ENCODE peak calls at places on chromosomes 1 and 21, in five cellular contexts. Y, H, B, M and A are unnamed samples.

GRCh38 chr1:61392417-61393242 is 310.3 kb downstream of the NFIA start:
- DNase-seq in M (no peak), B (no peak), Y (peak; percentile 10), H (no peak), A (no peak)

GRCh38 chr1:207058878-207059867 is 6.1 kb downstream of the PFKFB2 start:
- DNase-seq in M (no peak), Y (peak; percentile 57), H (no peak), B (no peak), A (peak; percentile 40)

GRCh38 chr1:151988405-151988851 is 5.2 kb downstream of the S100A10 start:
- DNase-seq in M (no peak), Y (no peak), H (no peak), B (peak; percentile 89), A (no peak)

GRCh38 chr1:242199861-242200458 is 201.1 kb upstream of the MAP1LC3C start:
- DNase-seq in H (no peak), Y (no peak), M (no peak), B (no peak), A (no peak)

GRCh38 chr1:23798662-23799142 is 1.9 kb downstream of the GALE start:
- DNase-seq in Y (peak; percentile 67), M (no peak), H (no peak), B (peak; percentile 31), A (no peak)

GRCh38 chr21:37896788-37897187 is 19.5 kb downstream of the KCNJ6 start:
- DNase-seq in M (no peak), H (no peak), B (no peak), Y (no peak), A (no peak)

GRCh38 chr1:227342075-227342829 is 24.0 kb upstream of the CDC42BPA start:
- DNase-seq in H (no peak), M (no peak), B (peak; percentile 34), Y (no peak), A (no peak)

GRCh38 chr1:221494670-221495069 is 247.2 kb downstream of the DUSP10 start:
- DNase-seq in M (peak; percentile 36), Y (peak; percentile 3), B (peak; percentile 13), H (no peak), A (no peak)

GRCh38 chr1:25544243-25544764 is 898 bp downstream of the LDLRAP1 start:
- DNase-seq in H (no peak), Y (no peak), M (no peak), B (no peak), A (no peak)

GRCh38 chr1:2583871-2584341 is 2.7 kb upstream of the PRXL2B start:
- DNase-seq in H (no peak), Y (peak; percentile 51), B (peak; percentile 20), M (no peak), A (no peak)

GRCh38 chr1:111503585-111504060 is at the start of the genes ADORA3 and TMIGD3:
- DNase-seq in Y (no peak), H (no peak), B (no peak), M (no peak), A (no peak)

GRCh38 chr1:34164510-34165381 is at the start of gene CSMD2:
- DNase-seq in B (peak; percentile 12), H (peak; percentile 48), M (no peak), Y (peak; percentile 85), A (no peak)

GRCh38 chr1:177274687-177275211 is 104.0 kb downstream of the BRINP2 start:
- DNase-seq in B (no peak), H (no peak), M (no peak), Y (no peak), A (no peak)

GRCh38 chr1:184691719-184692324 is 62.8 kb downstream of the EDEM3 start:
- DNase-seq in Y (peak; percentile 74), B (peak; percentile 50), M (peak; percentile 23), H (no peak), A (no peak)

GRCh38 chr1:153354515-153355193 is 3.0 kb upstream of the S100A9 start:
- DNase-seq in H (no peak), B (no peak), Y (peak; percentile 13), M (no peak), A (no peak)

GRCh38 chr1:153352523-153352922 is 3.9 kb upstream of the PGLYRP4 start:
- DNase-seq in M (peak; percentile 75), B (peak; percentile 69), H (peak; percentile 56), Y (peak; percentile 84), A (peak; percentile 73)

GRCh38 chr1:153356392-153357075 is 1.1 kb upstream of the S100A9 start:
- DNase-seq in B (no peak), M (no peak), Y (no peak), H (no peak), A (no peak)

GRCh38 chr1:153355445-153356071 is 2.1 kb upstream of the S100A9 start:
- DNase-seq in B (peak; percentile 75), M (peak; percentile 82), Y (peak; percentile 90), H (peak; percentile 25), A (no peak)

GRCh38 chr1:153353226-153353947 is 4.3 kb upstream of the S100A9 start:
- DNase-seq in M (peak; percentile 58), Y (peak; percentile 68), B (peak; percentile 39), H (peak; percentile 5), A (peak; percentile 46)
- TF ChIP-seq CTCF in M (peak; percentile 72), Y (peak; percentile 54), B (peak; percentile 50), H (peak; percentile 64), A (peak; percentile 33)

DNA sequence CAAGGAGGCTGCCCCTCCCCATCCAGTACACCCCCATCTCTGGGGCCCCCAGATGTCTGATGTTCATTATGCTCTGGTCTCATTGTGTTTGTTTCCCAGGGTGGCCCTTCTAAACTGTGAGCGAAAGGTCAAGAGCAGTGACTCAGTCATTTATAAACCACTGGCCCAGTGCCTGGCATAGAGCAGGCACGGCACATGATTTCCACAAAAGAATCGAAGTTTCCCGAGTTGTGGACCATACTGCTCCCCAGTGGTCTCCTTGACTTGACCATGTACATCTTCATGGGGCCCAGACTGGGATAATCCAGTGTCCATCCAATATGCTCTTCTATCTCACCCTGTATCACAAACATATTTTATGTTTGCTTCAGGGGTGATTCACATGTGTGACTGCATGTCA is 153.3 kb downstream of the NR5A2 start:
- DNase-seq in Y (no peak), H (no peak), B (peak; percentile 78), M (no peak), A (no peak)
- TF ChIP-seq CTCF in Y (no peak), H (no peak), B (peak; percentile 49), M (no peak), A (no peak)

GRCh38 chr1:235270625-235271024 is 57.4 kb downstream of the ARID4B start:
- DNase-seq in Y (peak; percentile 67), M (no peak), H (no peak), B (no peak), A (no peak)
- TF ChIP-seq CTCF in Y (no peak), M (no peak), H (peak; percentile 30), B (no peak), A (no peak)

GRCh38 chr1:93078935-93079654 is at the start of gene MTF2:
- DNase-seq in B (peak; percentile 96), H (peak; percentile 98), M (peak; percentile 90), Y (peak; percentile 99), A (peak; percentile 46)

GRCh38 chr1:93082313-93082712 is 3.2 kb downstream of the MTF2 start:
- DNase-seq in H (no peak), M (no peak), B (no peak), Y (no peak), A (no peak)

GRCh38 chr1:93079685-93080141 is 630 bp downstream of the MTF2 start:
- DNase-seq in Y (peak; percentile 78), M (peak; percentile 7), B (no peak), H (peak; percentile 15), A (no peak)

GRCh38 chr1:93081716-93082115 is 2.6 kb downstream of the MTF2 start:
- DNase-seq in H (no peak), B (no peak), Y (no peak), M (no peak), A (no peak)

DNA sequence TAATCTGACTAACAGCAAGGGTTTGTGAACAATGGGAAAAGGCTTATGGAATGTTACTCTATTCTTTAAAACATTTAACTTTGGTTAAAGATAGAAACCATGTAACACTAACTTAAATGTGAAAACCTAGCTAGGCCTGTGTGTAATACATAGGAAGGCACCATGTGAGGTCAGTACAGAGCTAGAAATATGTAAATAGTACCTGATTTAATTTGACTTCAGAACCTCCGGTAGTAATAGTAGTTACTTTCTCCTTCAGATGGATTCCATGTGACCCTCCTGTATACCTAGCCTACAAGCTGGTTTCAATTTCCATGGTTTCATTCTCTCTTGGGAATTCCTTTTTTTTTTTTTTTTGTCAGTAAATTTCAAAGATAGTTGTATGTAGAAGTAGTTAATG is 1.3 kb downstream of the MTF2 start:
- DNase-seq in M (no peak), B (peak; percentile 64), H (no peak), Y (peak; percentile 73), A (no peak)
- TF ChIP-seq CTCF in M (peak; percentile 36), B (peak; percentile 51), H (peak; percentile 66), Y (peak; percentile 54), A (peak; percentile 58)

GRCh38 chr1:201634261-201634660 is 95.3 kb downstream of the NAV1 start:
- DNase-seq in H (no peak), Y (no peak), M (no peak), B (no peak), A (no peak)

GRCh38 chr1:201633297-201633696 is 94.4 kb downstream of the NAV1 start:
- DNase-seq in M (no peak), B (no peak), H (no peak), Y (no peak), A (no peak)

GRCh38 chr1:201632364-201632952 is 93.5 kb downstream of the NAV1 start:
- DNase-seq in H (no peak), B (no peak), Y (no peak), M (no peak), A (no peak)

GRCh38 chr1:201636065-201636464 is 97.1 kb downstream of the NAV1 start:
- DNase-seq in M (peak; percentile 29), B (no peak), Y (no peak), H (no peak), A (no peak)

DNA sequence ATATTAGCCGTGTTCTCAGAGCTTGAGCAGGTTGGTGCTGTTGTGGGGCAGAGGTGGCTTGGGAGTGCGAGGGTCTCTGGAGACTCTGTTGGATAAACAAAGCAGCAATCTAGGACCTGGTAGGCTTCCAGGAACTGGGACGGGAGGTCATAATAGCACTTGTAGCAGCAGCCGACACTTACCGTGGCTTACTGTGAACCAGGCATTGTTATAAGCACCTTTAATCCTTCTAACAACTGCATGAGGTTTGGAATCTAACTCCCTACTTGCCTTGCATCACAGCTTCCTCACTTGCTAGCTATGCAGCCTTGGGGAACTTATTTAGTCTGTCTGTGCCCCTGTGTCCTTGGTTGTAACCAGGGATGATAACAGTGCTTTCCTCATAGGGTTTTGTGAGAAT is 94.9 kb downstream of the NAV1 start:
- DNase-seq in B (no peak), Y (no peak), H (no peak), M (no peak), A (peak; percentile 44)
- TF ChIP-seq CTCF in B (no peak), Y (no peak), H (no peak), M (no peak), A (no peak)

DNA sequence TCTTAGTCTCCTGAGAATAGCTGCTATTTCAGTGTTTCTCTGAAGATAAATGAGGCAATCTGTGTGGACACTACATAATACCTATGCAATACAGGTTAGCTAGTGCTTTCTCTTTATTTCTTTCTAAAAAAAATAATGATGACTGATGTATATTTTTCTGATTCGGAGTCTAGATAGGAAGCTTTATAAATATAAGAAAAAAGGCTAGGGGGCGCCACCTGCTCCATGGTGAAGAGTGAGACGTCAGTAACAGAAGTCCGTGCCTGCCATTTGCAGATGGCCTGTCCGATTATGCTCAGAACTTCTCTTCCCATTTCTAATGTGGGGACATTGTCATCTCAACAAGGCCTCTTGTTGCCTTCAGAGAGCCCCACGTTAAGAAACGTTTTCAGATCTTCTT is 26.4 kb downstream of the QSOX1 start:
- DNase-seq in H (peak; percentile 49), B (peak; percentile 36), M (peak; percentile 60), Y (peak; percentile 83), A (no peak)
- TF ChIP-seq CTCF in H (peak; percentile 61), B (peak; percentile 44), M (peak; percentile 60), Y (peak; percentile 73), A (peak; percentile 24)